ENCODE peak calls at places on chromosomes 1 and 21, in six cellular contexts. P is choroid plexus epithelial cell, V is spleen, M is brain microvascular endothelial cell, C is breast epithelium, J is colonic mucosa. B is an unnamed sample.

GRCh38 chr1:181112071-181112929 is 23.8 kb downstream of the IER5 start:
- DNase-seq in P (peak; percentile 99), V (no peak), M (peak; percentile 95), C (peak; percentile 76), J (peak; percentile 85), B (peak; percentile 99)

GRCh38 chr1:230052665-230053064 is 14.4 kb upstream of the GALNT2 start:
- DNase-seq in P (no peak), V (no peak), M (no peak), C (no peak), J (no peak), B (no peak)

GRCh38 chr1:31760901-31761470 is 3.2 kb downstream of the ADGRB2 start:
- DNase-seq in P (peak; percentile 44), V (peak; percentile 88), M (peak; percentile 56), C (peak; percentile 68), J (peak; percentile 50), B (no peak)

GRCh38 chr1:247077234-247077633 is 1.4 kb downstream of the ZNF670 start:
- DNase-seq in P (peak; percentile 32), V (no peak), M (no peak), C (no peak), J (no peak), B (no peak)

GRCh38 chr1:21175324-21175669 is 1.4 kb downstream of the EIF4G3 start:
- DNase-seq in P (peak; percentile 46), V (peak; percentile 81), M (peak; percentile 37), C (no peak), J (peak; percentile 73), B (no peak)

GRCh38 chr1:39788758-39789570 is at the start of gene BMP8B:
- DNase-seq in P (no peak), V (peak; percentile 89), M (no peak), C (no peak), J (peak; percentile 78), B (no peak)

GRCh38 chr1:94273111-94273510 is 35.7 kb upstream of the ARHGAP29 start:
- DNase-seq in P (no peak), V (no peak), M (no peak), C (no peak), J (no peak), B (no peak)

GRCh38 chr1:174812026-174812425 is 187.7 kb upstream of the CACYBP start:
- DNase-seq in P (no peak), V (no peak), M (no peak), C (no peak), J (no peak), B (no peak)

GRCh38 chr1:213123532-213123931 is 72.5 kb downstream of the RPS6KC1 start:
- DNase-seq in P (peak; percentile 75), V (no peak), M (peak; percentile 54), C (no peak), J (no peak), B (no peak)

GRCh38 chr1:99535470-99536164 is 110.3 kb upstream of the PALMD start:
- DNase-seq in P (peak; percentile 19), V (no peak), M (no peak), C (no peak), J (no peak), B (no peak)

GRCh38 chr1:229980009-229980408 is 87.0 kb upstream of the GALNT2 start:
- DNase-seq in P (no peak), V (no peak), M (no peak), C (no peak), J (no peak), B (no peak)

GRCh38 chr1:234533975-234534876 is 55.2 kb upstream of the TARBP1 start:
- DNase-seq in P (peak; percentile 100), V (peak; percentile 73), M (peak; percentile 96), C (peak; percentile 91), J (peak; percentile 79), B (peak; percentile 99)

GRCh38 chr1:183841550-183841949 is 36.6 kb downstream of the RGL1 start:
- DNase-seq in P (peak; percentile 26), V (no peak), M (no peak), C (no peak), J (no peak), B (no peak)

GRCh38 chr1:161725888-161726630 is 4.7 kb downstream of the FCRLB start:
- DNase-seq in P (peak; percentile 51), V (peak; percentile 90), M (peak; percentile 34), C (no peak), J (peak; percentile 38), B (no peak)

GRCh38 chr1:228147768-228148167 is 2.0 kb upstream of the GJC2 start:
- DNase-seq in P (no peak), V (no peak), M (no peak), C (no peak), J (no peak), B (no peak)

GRCh38 chr1:61472876-61473275 is 252.1 kb downstream of the TM2D1 start:
- DNase-seq in P (no peak), V (no peak), M (no peak), C (no peak), J (no peak), B (no peak)

GRCh38 chr1:58412071-58412580 is 134.4 kb downstream of the OMA1 start:
- DNase-seq in P (peak; percentile 54), V (no peak), M (peak; percentile 64), C (no peak), J (no peak), B (no peak)

GRCh38 chr1:228920791-228921190 is 185.5 kb downstream of the RHOU start:
- DNase-seq in P (peak; percentile 63), V (peak; percentile 17), M (no peak), C (no peak), J (no peak), B (no peak)

GRCh38 chr21:42496839-42497202 is 797 bp upstream of the RSPH1 start:
- DNase-seq in P (peak; percentile 13), V (no peak), M (no peak), C (no peak), J (peak; percentile 46), B (no peak)

GRCh38 chr1:162391790-162392563 is 10.4 kb downstream of the C1orf226 start:
- DNase-seq in P (peak; percentile 80), V (no peak), M (peak; percentile 35), C (no peak), J (no peak), B (no peak)

GRCh38 chr1:113812661-113813135 is 422 bp upstream of the RSBN1 start:
- DNase-seq in P (peak; percentile 32), V (peak; percentile 82), M (no peak), C (no peak), J (no peak), B (no peak)

GRCh38 chr1:38806090-38806489 is 53.5 kb downstream of the RRAGC start:
- DNase-seq in P (no peak), V (no peak), M (no peak), C (no peak), J (no peak), B (no peak)

GRCh38 chr1:211631168-211631567 is 44.3 kb downstream of the NEK2 start:
- DNase-seq in P (no peak), V (peak; percentile 18), M (no peak), C (no peak), J (no peak), B (no peak)

GRCh38 chr1:59414406-59415133 is 117.7 kb downstream of the FGGY start:
- DNase-seq in P (peak; percentile 47), V (no peak), M (peak; percentile 5), C (no peak), J (no peak), B (peak; percentile 47)

GRCh38 chr1:14844923-14845617 is 246.6 kb downstream of the KAZN start:
- DNase-seq in P (no peak), V (no peak), M (no peak), C (no peak), J (no peak), B (no peak)

GRCh38 chr1:50701706-50702317 is 258.3 kb downstream of the FAF1 start:
- DNase-seq in P (peak; percentile 3), V (no peak), M (no peak), C (no peak), J (no peak), B (no peak)

GRCh38 chr1:64403331-64403730 is 66.6 kb upstream of the CACHD1 start:
- DNase-seq in P (no peak), V (no peak), M (no peak), C (no peak), J (no peak), B (peak; percentile 8)

GRCh38 chr1:35650416-35650815 is 9.1 kb upstream of the PSMB2 start:
- DNase-seq in P (no peak), V (no peak), M (no peak), C (no peak), J (no peak), B (no peak)

GRCh38 chr1:27633640-27634165 is 1.3 kb downstream of the FGR start:
- DNase-seq in P (no peak), V (peak; percentile 76), M (no peak), C (no peak), J (no peak), B (no peak)

GRCh38 chr1:114113801-114114750 is 39.6 kb downstream of the SYT6 start:
- DNase-seq in P (peak; percentile 12), V (no peak), M (peak; percentile 73), C (no peak), J (no peak), B (no peak)

GRCh38 chr21:38310619-38311018 is 53.8 kb downstream of the KCNJ15 start:
- DNase-seq in P (peak; percentile 89), V (no peak), M (no peak), C (no peak), J (no peak), B (peak; percentile 90)

GRCh38 chr1:53616927-53617326 is 122.0 kb downstream of the GLIS1 start:
- DNase-seq in P (no peak), V (peak; percentile 39), M (no peak), C (peak; percentile 24), J (no peak), B (no peak)

GRCh38 chr1:16961297-16962124 is 18.9 kb downstream of the MFAP2 start:
- DNase-seq in P (no peak), V (no peak), M (no peak), C (no peak), J (no peak), B (no peak)
- H3K4me3 ChIP-seq in P (peak overlapping the region; percentile 49), V (peak overlapping the region; percentile 48), M (peak overlapping the region; percentile 43), C (peak overlapping the region; percentile 66), J (peak overlapping the region; percentile 40), B (peak overlapping the region; percentile 46)

DNA sequence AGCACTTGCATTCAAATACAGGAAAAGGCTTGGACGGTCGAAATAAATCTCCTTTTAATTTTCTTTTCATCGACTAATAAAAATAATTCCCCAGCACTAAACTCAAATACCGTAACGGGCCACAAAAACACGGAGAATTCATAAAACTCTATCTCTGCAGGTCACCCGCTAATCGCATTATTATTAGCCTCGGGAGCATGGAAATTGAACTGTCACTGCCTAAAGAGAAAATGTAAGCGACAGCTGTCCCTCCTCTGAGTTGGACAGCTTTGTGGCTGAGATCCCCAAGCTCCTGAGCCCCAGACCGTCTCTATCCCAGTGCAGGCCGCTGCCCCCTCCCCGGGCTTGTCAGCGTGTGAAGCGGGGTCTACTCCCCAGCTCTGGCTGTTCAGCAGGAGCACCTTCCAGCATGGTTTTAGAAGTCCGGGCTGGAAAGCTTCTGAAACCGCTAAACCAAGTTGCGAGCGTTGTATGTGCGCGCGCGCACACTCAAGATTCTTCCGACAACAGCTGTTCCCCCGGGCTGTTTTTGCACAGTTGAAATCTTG is 1.8 kb downstream of the TBX15 start:
- DNase-seq in P (peak; percentile 65), V (no peak), M (no peak), C (no peak), J (no peak), B (no peak)
- H3K4me3 ChIP-seq in P (peak overlapping the region; percentile 89), V (no peak overlapping the region), M (peak overlapping the region; percentile 64), C (peak overlapping the region; percentile 84), J (no peak overlapping the region), B (peak overlapping the region; percentile 73)

GRCh38 chr1:84145051-84145450 is 980 bp downstream of the PRKACB start:
- DNase-seq in P (no peak), V (no peak), M (no peak), C (no peak), J (peak; percentile 41), B (no peak)
- H3K4me3 ChIP-seq in P (peak overlapping the region; percentile 25), V (peak overlapping the region; percentile 40), M (no peak overlapping the region), C (no peak overlapping the region), J (peak overlapping the region; percentile 25), B (no peak overlapping the region)

GRCh38 chr1:43719063-43719462 is 11.7 kb downstream of the ST3GAL3 start:
- DNase-seq in P (peak; percentile 23), V (no peak), M (no peak), C (no peak), J (no peak), B (no peak)
- H3K4me3 ChIP-seq in P (no peak overlapping the region), V (no peak overlapping the region), M (no peak overlapping the region), C (no peak overlapping the region), J (no peak overlapping the region), B (no peak overlapping the region)

B was measured in skeletal muscle cell.